ENCODE peak calls at places on chromosomes 5 and 9, in six cellular contexts. L is IMR-90, K is mesendoderm, G is trophoblast cell, Z is neuronal stem cell, W is H1. O is an unnamed sample.
A peak's percentile ranks its signal among the peaks of the same experiment; 100 is the strongest.

GRCh38 chr9:92631452-92632211 is 38.3 kb downstream of the IPPK start:
- DNase-seq in L (no peak), K (no peak), G (no peak), Z (no peak), W (no peak), O (peak; percentile 7)

GRCh38 chr9:137034709-137035506 is 3.0 kb upstream of the FUT7 start:
- DNase-seq in L (peak; percentile 77), K (peak; percentile 83), G (peak; percentile 91), Z (peak; percentile 76), W (peak; percentile 94), O (peak; percentile 91)

GRCh38 chr5:175824621-175825020 is 46.8 kb upstream of the CPLX2 start:
- DNase-seq in L (no peak), K (peak; percentile 11), G (no peak), Z (no peak), W (no peak), O (no peak)

GRCh38 chr9:92035687-92036410 is 79.4 kb downstream of the SPTLC1 start:
- DNase-seq in L (peak; percentile 94), K (no peak), G (no peak), Z (no peak), W (no peak), O (no peak)

GRCh38 chr9:131277673-131278420 is 1.5 kb upstream of the FAM78A start:
- DNase-seq in L (peak; percentile 78), K (peak; percentile 95), G (peak; percentile 80), Z (peak; percentile 85), W (peak; percentile 82), O (peak; percentile 93)

GRCh38 chr9:136621019-136621733 is 41.5 kb upstream of the EGFL7 start:
- DNase-seq in L (no peak), K (no peak), G (no peak), Z (no peak), W (no peak), O (no peak)

GRCh38 chr9:121207371-121207940 is 5.8 kb upstream of the RAB14 start:
- DNase-seq in L (no peak), K (no peak), G (no peak), Z (no peak), W (no peak), O (no peak)

GRCh38 chr5:7856855-7857254 is 5.9 kb upstream of the CFAP90 start:
- DNase-seq in L (peak; percentile 28), K (peak; percentile 77), G (peak; percentile 72), Z (peak; percentile 23), W (peak; percentile 56), O (peak; percentile 68)

GRCh38 chr5:61575103-61575502 is 243.0 kb downstream of the ZSWIM6 start:
- DNase-seq in L (peak; percentile 77), K (peak; percentile 13), G (no peak), Z (peak; percentile 4), W (no peak), O (no peak)

GRCh38 chr9:95349109-95350038 is 31.9 kb upstream of the FANCC start:
- DNase-seq in L (no peak), K (peak; percentile 65), G (no peak), Z (no peak), W (peak; percentile 80), O (peak; percentile 62)

GRCh38 chr5:176133289-176133870 is 104.8 kb upstream of the SIMC1 start:
- DNase-seq in L (no peak), K (peak; percentile 32), G (no peak), Z (no peak), W (peak; percentile 67), O (peak; percentile 58)

GRCh38 chr5:68962632-68963484 is 131.0 kb upstream of the SLC30A5 start:
- DNase-seq in L (peak; percentile 52), K (peak; percentile 69), G (peak; percentile 80), Z (peak; percentile 46), W (peak; percentile 71), O (peak; percentile 75)

GRCh38 chr5:62473209-62473608 is 60.6 kb downstream of the IPO11 start:
- DNase-seq in L (peak; percentile 46), K (no peak), G (no peak), Z (no peak), W (no peak), O (no peak)

GRCh38 chr9:91059713-91060112 is 258.1 kb downstream of the SYK start:
- DNase-seq in L (no peak), K (no peak), G (no peak), Z (no peak), W (peak; percentile 11), O (no peak)

GRCh38 chr9:75041041-75041440 is 12.9 kb upstream of the CARNMT1 start:
- DNase-seq in L (no peak), K (no peak), G (no peak), Z (no peak), W (no peak), O (no peak)

GRCh38 chr5:154479160-154479943 is 1.3 kb upstream of the HAND1 start:
- DNase-seq in L (no peak), K (peak; percentile 65), G (no peak), Z (no peak), W (peak; percentile 77), O (peak; percentile 47)

GRCh38 chr5:21574429-21574828 is 1278.7 kb downstream of the CDH12 start:
- DNase-seq in L (no peak), K (no peak), G (peak; percentile 72), Z (no peak), W (no peak), O (no peak)

GRCh38 chr5:173429489-173430150 is 101.4 kb upstream of the STC2 start:
- DNase-seq in L (peak; percentile 67), K (no peak), G (no peak), Z (no peak), W (no peak), O (no peak)

GRCh38 chr9:133112361-133113026 is 8.5 kb downstream of the RALGDS start:
- DNase-seq in L (no peak), K (no peak), G (peak; percentile 46), Z (no peak), W (no peak), O (no peak)

GRCh38 chr9:99431103-99431502 is 209.0 kb downstream of the SEC61B start:
- DNase-seq in L (peak; percentile 66), K (no peak), G (no peak), Z (no peak), W (no peak), O (no peak)

GRCh38 chr9:95025213-95026170 is 292.0 kb downstream of the FANCC start:
- DNase-seq in L (peak; percentile 94), K (peak; percentile 26), G (peak; percentile 57), Z (no peak), W (no peak), O (no peak)

GRCh38 chr5:40171971-40172370 is 507.7 kb upstream of the PTGER4 start:
- DNase-seq in L (peak; percentile 81), K (no peak), G (peak; percentile 38), Z (no peak), W (no peak), O (no peak)

GRCh38 chr5:137486707-137487106 is 12.4 kb downstream of the SPOCK1 start:
- DNase-seq in L (peak; percentile 81), K (no peak), G (no peak), Z (no peak), W (no peak), O (no peak)

GRCh38 chr5:73370620-73371583 is 77.7 kb downstream of the FOXD1 start:
- DNase-seq in L (peak; percentile 98), K (peak; percentile 91), G (peak; percentile 28), Z (no peak), W (no peak), O (no peak)

GRCh38 chr9:13427587-13427986 is 148.1 kb upstream of the MPDZ start:
- DNase-seq in L (peak; percentile 50), K (peak; percentile 41), G (peak; percentile 64), Z (peak; percentile 53), W (no peak), O (no peak)

GRCh38 chr9:33254211-33254610 is 10.3 kb downstream of the BAG1 start:
- DNase-seq in L (no peak), K (no peak), G (no peak), Z (no peak), W (no peak), O (no peak)

GRCh38 chr9:122988141-122988540 is 45.3 kb upstream of the GPR21 start:
- DNase-seq in L (no peak), K (no peak), G (peak; percentile 91), Z (no peak), W (no peak), O (no peak)

GRCh38 chr5:74067748-74068541 is 441.9 kb downstream of the ARHGEF28 start:
- DNase-seq in L (no peak), K (no peak), G (no peak), Z (no peak), W (no peak), O (no peak)

GRCh38 chr5:149143470-149143869 is 2.2 kb downstream of the ABLIM3 start:
- DNase-seq in L (peak; percentile 81), K (no peak), G (peak; percentile 12), Z (no peak), W (no peak), O (no peak)

GRCh38 chr5:65061974-65062353 is 293.2 kb downstream of the CWC27 start:
- DNase-seq in L (no peak), K (no peak), G (no peak), Z (no peak), W (no peak), O (no peak)
- H4K8ac ChIP-seq in L (peak overlapping the region; percentile 23), K (no peak overlapping the region), G (peak overlapping the region; percentile 75), Z (no peak overlapping the region), W (no peak overlapping the region), O (no peak overlapping the region)

GRCh38 chr5:58122993-58123392 is 336.9 kb downstream of the PLK2 start:
- DNase-seq in L (no peak), K (no peak), G (no peak), Z (no peak), W (no peak), O (no peak)

GRCh38 chr5:58123501-58123900 is 336.4 kb downstream of the PLK2 start:
- DNase-seq in L (no peak), K (no peak), G (no peak), Z (no peak), W (no peak), O (no peak)

GRCh38 chr5:58122157-58122556 is 337.7 kb downstream of the PLK2 start:
- DNase-seq in L (no peak), K (no peak), G (no peak), Z (no peak), W (no peak), O (no peak)

GRCh38 chr5:58127486-58128220 is 332.2 kb downstream of the PLK2 start:
- DNase-seq in L (peak; percentile 20), K (no peak), G (no peak), Z (no peak), W (no peak), O (no peak)

GRCh38 chr5:58127132-58127485 is 332.8 kb downstream of the PLK2 start:
- DNase-seq in L (no peak), K (no peak), G (no peak), Z (no peak), W (no peak), O (no peak)
- H2BK5ac ChIP-seq in L (no peak overlapping the region), K (no peak overlapping the region), G (no peak overlapping the region), Z (no peak overlapping the region), W (no peak overlapping the region), O (no peak overlapping the region)

DNA sequence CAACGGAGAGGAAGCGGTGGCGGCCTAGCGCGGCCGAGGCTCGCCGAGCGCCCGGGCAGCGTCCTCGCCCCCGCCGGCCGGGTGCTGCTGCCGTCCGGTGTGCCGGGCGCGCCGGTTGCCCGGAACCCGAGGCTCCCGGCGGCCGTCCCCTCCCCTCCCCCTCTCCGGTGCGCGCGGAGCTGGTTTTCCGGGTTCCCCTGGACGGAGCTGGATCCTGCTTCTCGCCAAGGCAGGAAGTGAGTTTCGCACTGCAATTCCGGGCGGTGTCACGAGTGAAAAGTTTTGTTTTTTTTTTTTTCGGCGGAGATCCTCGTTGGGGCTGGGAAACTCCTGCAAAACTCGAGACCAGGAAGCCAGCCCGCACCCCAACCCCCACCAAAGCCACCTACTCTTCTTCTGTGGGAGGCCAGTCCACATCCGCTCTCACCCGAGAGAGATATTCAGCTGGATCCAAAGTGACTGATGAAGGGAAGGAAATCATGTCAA is at the start of gene ERBIN:
- DNase-seq in L (peak; percentile 82), K (peak; percentile 66), G (peak; percentile 79), Z (peak; percentile 45), W (peak; percentile 77), O (peak; percentile 52)
- H3K23ac ChIP-seq in L (peak within 1 kb of the TSS; percentile 97), K (peak within 1 kb of the TSS; percentile 98), G (no peak within 1 kb of the TSS), Z (peak within 1 kb of the TSS; percentile 98), W (no peak within 1 kb of the TSS), O (no peak within 1 kb of the TSS)

GRCh38 chr5:140965905-140966292 is 377 bp upstream of the PCDHAC2 start:
- DNase-seq in L (no peak), K (no peak), G (no peak), Z (no peak), W (no peak), O (no peak)
- H4K8ac ChIP-seq in L (no peak overlapping the region), K (no peak overlapping the region), G (no peak overlapping the region), Z (no peak overlapping the region), W (peak overlapping the region; percentile 73), O (no peak overlapping the region)